ENCODE peak calls at places on chromosomes 6 and 20, in nine cellular contexts. One of them, this sample, is unnamed.

GRCh38 chr20:38168791-38169589 is 3.9 kb upstream of the TGM2 start:
- DNase-seq in M059J: peak; percentile 76
- DNase-seq in NCI-H1105 treated with DMSO at 0.1 percent for 48 hours: no peak
- DNase-seq in NCI-H524 treated with DMSO at 0.1 percent for 48 hours: no peak
- DNase-seq in SK-N-SH: no peak
- DNase-seq in NCI-H1417: no peak
- DNase-seq in iris pigment epithelial cell: no peak
- DNase-seq in choroid plexus epithelial cell: no peak
- DNase-seq in naive thymus-derived CD8-positive, alpha-beta T cell: no peak
- DNase-seq in this sample: no peak

GRCh38 chr20:36331182-36331581 is 25.0 kb downstream of the DLGAP4 start:
- DNase-seq in M059J: no peak
- DNase-seq in NCI-H1105 treated with DMSO at 0.1 percent for 48 hours: no peak
- DNase-seq in NCI-H524 treated with DMSO at 0.1 percent for 48 hours: no peak
- DNase-seq in SK-N-SH: no peak
- DNase-seq in NCI-H1417: no peak
- DNase-seq in iris pigment epithelial cell: no peak
- DNase-seq in choroid plexus epithelial cell: no peak
- DNase-seq in naive thymus-derived CD8-positive, alpha-beta T cell: no peak
- DNase-seq in this sample: no peak

GRCh38 chr20:61056627-61057312 is 195.3 kb upstream of the CDH4 start:
- DNase-seq in M059J: no peak
- DNase-seq in NCI-H1105 treated with DMSO at 0.1 percent for 48 hours: no peak
- DNase-seq in NCI-H524 treated with DMSO at 0.1 percent for 48 hours: no peak
- DNase-seq in SK-N-SH: no peak
- DNase-seq in NCI-H1417: no peak
- DNase-seq in iris pigment epithelial cell: no peak
- DNase-seq in choroid plexus epithelial cell: no peak
- DNase-seq in naive thymus-derived CD8-positive, alpha-beta T cell: no peak
- DNase-seq in this sample: no peak

GRCh38 chr6:43584892-43585570 is 9.0 kb downstream of the POLH start:
- DNase-seq in M059J: peak; percentile 29
- DNase-seq in NCI-H1105 treated with DMSO at 0.1 percent for 48 hours: no peak
- DNase-seq in NCI-H524 treated with DMSO at 0.1 percent for 48 hours: no peak
- DNase-seq in SK-N-SH: no peak
- DNase-seq in NCI-H1417: no peak
- DNase-seq in iris pigment epithelial cell: peak; percentile 33
- DNase-seq in choroid plexus epithelial cell: no peak
- DNase-seq in naive thymus-derived CD8-positive, alpha-beta T cell: no peak
- DNase-seq in this sample: no peak

GRCh38 chr20:5065489-5066383 is 54.0 kb downstream of the PCNA start:
- DNase-seq in M059J: peak; percentile 100
- DNase-seq in NCI-H1105 treated with DMSO at 0.1 percent for 48 hours: no peak
- DNase-seq in NCI-H524 treated with DMSO at 0.1 percent for 48 hours: no peak
- DNase-seq in SK-N-SH: no peak
- DNase-seq in NCI-H1417: no peak
- DNase-seq in iris pigment epithelial cell: peak; percentile 94
- DNase-seq in choroid plexus epithelial cell: peak; percentile 85
- DNase-seq in naive thymus-derived CD8-positive, alpha-beta T cell: no peak
- DNase-seq in this sample: peak; percentile 93

GRCh38 chr6:85747654-85748053 is 105.0 kb upstream of the SYNCRIP start:
- DNase-seq in M059J: peak; percentile 60
- DNase-seq in NCI-H1105 treated with DMSO at 0.1 percent for 48 hours: no peak
- DNase-seq in NCI-H524 treated with DMSO at 0.1 percent for 48 hours: no peak
- DNase-seq in SK-N-SH: no peak
- DNase-seq in NCI-H1417: no peak
- DNase-seq in iris pigment epithelial cell: peak; percentile 91
- DNase-seq in choroid plexus epithelial cell: peak; percentile 88
- DNase-seq in naive thymus-derived CD8-positive, alpha-beta T cell: no peak
- DNase-seq in this sample: no peak

GRCh38 chr6:95593025-95593424 is 15.7 kb downstream of the MANEA start:
- DNase-seq in M059J: peak; percentile 6
- DNase-seq in NCI-H1105 treated with DMSO at 0.1 percent for 48 hours: peak; percentile 57
- DNase-seq in NCI-H524 treated with DMSO at 0.1 percent for 48 hours: no peak
- DNase-seq in SK-N-SH: no peak
- DNase-seq in NCI-H1417: no peak
- DNase-seq in iris pigment epithelial cell: no peak
- DNase-seq in choroid plexus epithelial cell: no peak
- DNase-seq in naive thymus-derived CD8-positive, alpha-beta T cell: no peak
- DNase-seq in this sample: peak; percentile 51

GRCh38 chr6:30508890-30509736 is 19.8 kb downstream of the HLA-E start:
- DNase-seq in M059J: peak; percentile 78
- DNase-seq in NCI-H1105 treated with DMSO at 0.1 percent for 48 hours: no peak
- DNase-seq in NCI-H524 treated with DMSO at 0.1 percent for 48 hours: no peak
- DNase-seq in SK-N-SH: no peak
- DNase-seq in NCI-H1417: no peak
- DNase-seq in iris pigment epithelial cell: peak; percentile 66
- DNase-seq in choroid plexus epithelial cell: peak; percentile 59
- DNase-seq in naive thymus-derived CD8-positive, alpha-beta T cell: peak; percentile 53
- DNase-seq in this sample: no peak

GRCh38 chr6:143059616-143060353 is 904 bp upstream of the AIG1 start:
- DNase-seq in M059J: peak; percentile 96
- DNase-seq in NCI-H1105 treated with DMSO at 0.1 percent for 48 hours: peak; percentile 28
- DNase-seq in NCI-H524 treated with DMSO at 0.1 percent for 48 hours: peak; percentile 30
- DNase-seq in SK-N-SH: peak; percentile 13
- DNase-seq in NCI-H1417: peak; percentile 36
- DNase-seq in iris pigment epithelial cell: peak; percentile 90
- DNase-seq in choroid plexus epithelial cell: peak; percentile 86
- DNase-seq in naive thymus-derived CD8-positive, alpha-beta T cell: no peak
- DNase-seq in this sample: peak; percentile 91

GRCh38 chr6:128370072-128370471 is 150.3 kb downstream of the PTPRK start:
- DNase-seq in M059J: peak; percentile 80
- DNase-seq in NCI-H1105 treated with DMSO at 0.1 percent for 48 hours: no peak
- DNase-seq in NCI-H524 treated with DMSO at 0.1 percent for 48 hours: no peak
- DNase-seq in SK-N-SH: no peak
- DNase-seq in NCI-H1417: no peak
- DNase-seq in iris pigment epithelial cell: peak; percentile 68
- DNase-seq in choroid plexus epithelial cell: peak; percentile 70
- DNase-seq in naive thymus-derived CD8-positive, alpha-beta T cell: no peak
- DNase-seq in this sample: no peak

GRCh38 chr6:61833176-61833716 is 452.8 kb downstream of the KHDRBS2 start:
- DNase-seq in M059J: no peak
- DNase-seq in NCI-H1105 treated with DMSO at 0.1 percent for 48 hours: no peak
- DNase-seq in NCI-H524 treated with DMSO at 0.1 percent for 48 hours: no peak
- DNase-seq in SK-N-SH: no peak
- DNase-seq in NCI-H1417: no peak
- DNase-seq in iris pigment epithelial cell: no peak
- DNase-seq in choroid plexus epithelial cell: no peak
- DNase-seq in naive thymus-derived CD8-positive, alpha-beta T cell: no peak
- DNase-seq in this sample: no peak

GRCh38 chr20:49245921-49246740 is 26.9 kb downstream of the DDX27 start:
- DNase-seq in M059J: peak; percentile 75
- DNase-seq in NCI-H1105 treated with DMSO at 0.1 percent for 48 hours: peak; percentile 72
- DNase-seq in NCI-H524 treated with DMSO at 0.1 percent for 48 hours: no peak
- DNase-seq in SK-N-SH: peak; percentile 68
- DNase-seq in NCI-H1417: peak; percentile 12
- DNase-seq in iris pigment epithelial cell: peak; percentile 60
- DNase-seq in choroid plexus epithelial cell: peak; percentile 78
- DNase-seq in naive thymus-derived CD8-positive, alpha-beta T cell: peak; percentile 7
- DNase-seq in this sample: peak; percentile 67

GRCh38 chr6:148524509-148524908 is 181.9 kb downstream of the SASH1 start:
- DNase-seq in M059J: peak; percentile 93
- DNase-seq in NCI-H1105 treated with DMSO at 0.1 percent for 48 hours: no peak
- DNase-seq in NCI-H524 treated with DMSO at 0.1 percent for 48 hours: no peak
- DNase-seq in SK-N-SH: no peak
- DNase-seq in NCI-H1417: no peak
- DNase-seq in iris pigment epithelial cell: peak; percentile 88
- DNase-seq in choroid plexus epithelial cell: peak; percentile 76
- DNase-seq in naive thymus-derived CD8-positive, alpha-beta T cell: no peak
- DNase-seq in this sample: no peak

GRCh38 chr6:110864816-110865215 is 9.8 kb upstream of the AMD1 start:
- DNase-seq in M059J: no peak
- DNase-seq in NCI-H1105 treated with DMSO at 0.1 percent for 48 hours: no peak
- DNase-seq in NCI-H524 treated with DMSO at 0.1 percent for 48 hours: no peak
- DNase-seq in SK-N-SH: no peak
- DNase-seq in NCI-H1417: no peak
- DNase-seq in iris pigment epithelial cell: no peak
- DNase-seq in choroid plexus epithelial cell: no peak
- DNase-seq in naive thymus-derived CD8-positive, alpha-beta T cell: no peak
- DNase-seq in this sample: no peak

GRCh38 chr6:15308445-15309213 is 62.8 kb downstream of the JARID2 start:
- DNase-seq in M059J: peak; percentile 81
- DNase-seq in NCI-H1105 treated with DMSO at 0.1 percent for 48 hours: no peak
- DNase-seq in NCI-H524 treated with DMSO at 0.1 percent for 48 hours: no peak
- DNase-seq in SK-N-SH: peak; percentile 52
- DNase-seq in NCI-H1417: no peak
- DNase-seq in iris pigment epithelial cell: no peak
- DNase-seq in choroid plexus epithelial cell: no peak
- DNase-seq in naive thymus-derived CD8-positive, alpha-beta T cell: no peak
- DNase-seq in this sample: no peak

GRCh38 chr6:34181903-34182302 is 36.0 kb upstream of the GRM4 start:
- DNase-seq in M059J: no peak
- DNase-seq in NCI-H1105 treated with DMSO at 0.1 percent for 48 hours: no peak
- DNase-seq in NCI-H524 treated with DMSO at 0.1 percent for 48 hours: no peak
- DNase-seq in SK-N-SH: no peak
- DNase-seq in NCI-H1417: no peak
- DNase-seq in iris pigment epithelial cell: no peak
- DNase-seq in choroid plexus epithelial cell: no peak
- DNase-seq in naive thymus-derived CD8-positive, alpha-beta T cell: no peak
- DNase-seq in this sample: no peak

GRCh38 chr6:143896096-143896880 is 32.0 kb downstream of the ZC2HC1B start:
- DNase-seq in M059J: peak; percentile 30
- DNase-seq in NCI-H1105 treated with DMSO at 0.1 percent for 48 hours: peak; percentile 24
- DNase-seq in NCI-H524 treated with DMSO at 0.1 percent for 48 hours: no peak
- DNase-seq in SK-N-SH: no peak
- DNase-seq in NCI-H1417: peak; percentile 16
- DNase-seq in iris pigment epithelial cell: no peak
- DNase-seq in choroid plexus epithelial cell: no peak
- DNase-seq in naive thymus-derived CD8-positive, alpha-beta T cell: no peak
- DNase-seq in this sample: peak; percentile 43

GRCh38 chr20:20621191-20621590 is 91.3 kb downstream of the RALGAPA2 start:
- DNase-seq in M059J: no peak
- DNase-seq in NCI-H1105 treated with DMSO at 0.1 percent for 48 hours: no peak
- DNase-seq in NCI-H524 treated with DMSO at 0.1 percent for 48 hours: no peak
- DNase-seq in SK-N-SH: no peak
- DNase-seq in NCI-H1417: no peak
- DNase-seq in iris pigment epithelial cell: no peak
- DNase-seq in choroid plexus epithelial cell: no peak
- DNase-seq in naive thymus-derived CD8-positive, alpha-beta T cell: no peak
- DNase-seq in this sample: no peak

GRCh38 chr6:145141609-145142008 is 593.7 kb downstream of the EPM2A start:
- DNase-seq in M059J: peak; percentile 24
- DNase-seq in NCI-H1105 treated with DMSO at 0.1 percent for 48 hours: no peak
- DNase-seq in NCI-H524 treated with DMSO at 0.1 percent for 48 hours: no peak
- DNase-seq in SK-N-SH: peak; percentile 5
- DNase-seq in NCI-H1417: no peak
- DNase-seq in iris pigment epithelial cell: no peak
- DNase-seq in choroid plexus epithelial cell: no peak
- DNase-seq in naive thymus-derived CD8-positive, alpha-beta T cell: no peak
- DNase-seq in this sample: no peak

GRCh38 chr20:17613328-17614175 is 43.7 kb downstream of the DSTN start:
- DNase-seq in M059J: no peak
- DNase-seq in NCI-H1105 treated with DMSO at 0.1 percent for 48 hours: no peak
- DNase-seq in NCI-H524 treated with DMSO at 0.1 percent for 48 hours: no peak
- DNase-seq in SK-N-SH: peak; percentile 9
- DNase-seq in NCI-H1417: no peak
- DNase-seq in iris pigment epithelial cell: no peak
- DNase-seq in choroid plexus epithelial cell: no peak
- DNase-seq in naive thymus-derived CD8-positive, alpha-beta T cell: no peak
- DNase-seq in this sample: no peak

GRCh38 chr6:53928641-53929339 is 134.0 kb downstream of the LRRC1 start:
- DNase-seq in M059J: peak; percentile 90
- DNase-seq in NCI-H1105 treated with DMSO at 0.1 percent for 48 hours: peak; percentile 79
- DNase-seq in NCI-H524 treated with DMSO at 0.1 percent for 48 hours: no peak
- DNase-seq in SK-N-SH: no peak
- DNase-seq in NCI-H1417: no peak
- DNase-seq in iris pigment epithelial cell: peak; percentile 25
- DNase-seq in choroid plexus epithelial cell: no peak
- DNase-seq in naive thymus-derived CD8-positive, alpha-beta T cell: no peak
- DNase-seq in this sample: peak; percentile 47

GRCh38 chr20:33051333-33051732 is 2.4 kb upstream of the BPIFB3 start:
- DNase-seq in M059J: no peak
- DNase-seq in NCI-H1105 treated with DMSO at 0.1 percent for 48 hours: no peak
- DNase-seq in NCI-H524 treated with DMSO at 0.1 percent for 48 hours: no peak
- DNase-seq in SK-N-SH: no peak
- DNase-seq in NCI-H1417: no peak
- DNase-seq in iris pigment epithelial cell: no peak
- DNase-seq in choroid plexus epithelial cell: no peak
- DNase-seq in naive thymus-derived CD8-positive, alpha-beta T cell: no peak
- DNase-seq in this sample: no peak

GRCh38 chr6:166342293-166343156 is at the start of gene SFT2D1:
- DNase-seq in M059J: peak; percentile 81
- DNase-seq in NCI-H1105 treated with DMSO at 0.1 percent for 48 hours: peak; percentile 84
- DNase-seq in NCI-H524 treated with DMSO at 0.1 percent for 48 hours: peak; percentile 31
- DNase-seq in SK-N-SH: peak; percentile 98
- DNase-seq in NCI-H1417: peak; percentile 83
- DNase-seq in iris pigment epithelial cell: peak; percentile 77
- DNase-seq in choroid plexus epithelial cell: peak; percentile 77
- DNase-seq in naive thymus-derived CD8-positive, alpha-beta T cell: peak; percentile 69
- DNase-seq in this sample: peak; percentile 84

GRCh38 chr6:161486326-161486725 is 212.5 kb upstream of the AGPAT4 start:
- DNase-seq in M059J: peak; percentile 86
- DNase-seq in NCI-H1105 treated with DMSO at 0.1 percent for 48 hours: peak; percentile 58
- DNase-seq in NCI-H524 treated with DMSO at 0.1 percent for 48 hours: no peak
- DNase-seq in SK-N-SH: peak; percentile 24
- DNase-seq in NCI-H1417: no peak
- DNase-seq in iris pigment epithelial cell: peak; percentile 39
- DNase-seq in choroid plexus epithelial cell: peak; percentile 42
- DNase-seq in naive thymus-derived CD8-positive, alpha-beta T cell: no peak
- DNase-seq in this sample: peak; percentile 61

GRCh38 chr6:157548635-157549467 is 167.9 kb downstream of the ZDHHC14 start:
- DNase-seq in M059J: no peak
- DNase-seq in NCI-H1105 treated with DMSO at 0.1 percent for 48 hours: no peak
- DNase-seq in NCI-H524 treated with DMSO at 0.1 percent for 48 hours: no peak
- DNase-seq in SK-N-SH: no peak
- DNase-seq in NCI-H1417: no peak
- DNase-seq in iris pigment epithelial cell: no peak
- DNase-seq in choroid plexus epithelial cell: no peak
- DNase-seq in naive thymus-derived CD8-positive, alpha-beta T cell: no peak
- DNase-seq in this sample: no peak

GRCh38 chr6:41027251-41027650 is 11.8 kb downstream of the UNC5CL start:
- DNase-seq in M059J: peak; percentile 13
- DNase-seq in NCI-H1105 treated with DMSO at 0.1 percent for 48 hours: no peak
- DNase-seq in NCI-H524 treated with DMSO at 0.1 percent for 48 hours: no peak
- DNase-seq in SK-N-SH: no peak
- DNase-seq in NCI-H1417: no peak
- DNase-seq in iris pigment epithelial cell: no peak
- DNase-seq in choroid plexus epithelial cell: no peak
- DNase-seq in naive thymus-derived CD8-positive, alpha-beta T cell: no peak
- DNase-seq in this sample: no peak

GRCh38 chr6:140208286-140208685 is 833.8 kb upstream of the CITED2 start:
- DNase-seq in M059J: no peak
- DNase-seq in NCI-H1105 treated with DMSO at 0.1 percent for 48 hours: peak; percentile 89
- DNase-seq in NCI-H524 treated with DMSO at 0.1 percent for 48 hours: peak; percentile 97
- DNase-seq in SK-N-SH: no peak
- DNase-seq in NCI-H1417: peak; percentile 15
- DNase-seq in iris pigment epithelial cell: no peak
- DNase-seq in choroid plexus epithelial cell: no peak
- DNase-seq in naive thymus-derived CD8-positive, alpha-beta T cell: no peak
- DNase-seq in this sample: no peak

GRCh38 chr20:53842301-53843099 is 227.9 kb downstream of the BCAS1 start:
- DNase-seq in M059J: no peak
- DNase-seq in NCI-H1105 treated with DMSO at 0.1 percent for 48 hours: no peak
- DNase-seq in NCI-H524 treated with DMSO at 0.1 percent for 48 hours: no peak
- DNase-seq in SK-N-SH: no peak
- DNase-seq in NCI-H1417: no peak
- DNase-seq in iris pigment epithelial cell: no peak
- DNase-seq in choroid plexus epithelial cell: no peak
- DNase-seq in naive thymus-derived CD8-positive, alpha-beta T cell: no peak
- DNase-seq in this sample: no peak

GRCh38 chr6:40957616-40958492 is 81.2 kb downstream of the UNC5CL start:
- DNase-seq in M059J: peak; percentile 96
- DNase-seq in NCI-H1105 treated with DMSO at 0.1 percent for 48 hours: no peak
- DNase-seq in NCI-H524 treated with DMSO at 0.1 percent for 48 hours: no peak
- DNase-seq in SK-N-SH: no peak
- DNase-seq in NCI-H1417: no peak
- DNase-seq in iris pigment epithelial cell: peak; percentile 57
- DNase-seq in choroid plexus epithelial cell: peak; percentile 35
- DNase-seq in naive thymus-derived CD8-positive, alpha-beta T cell: no peak
- DNase-seq in this sample: peak; percentile 75

GRCh38 chr20:60372822-60373221 is 414.6 kb downstream of the CDH26 start:
- DNase-seq in M059J: no peak
- DNase-seq in NCI-H1105 treated with DMSO at 0.1 percent for 48 hours: no peak
- DNase-seq in NCI-H524 treated with DMSO at 0.1 percent for 48 hours: no peak
- DNase-seq in SK-N-SH: no peak
- DNase-seq in NCI-H1417: no peak
- DNase-seq in iris pigment epithelial cell: no peak
- DNase-seq in choroid plexus epithelial cell: no peak
- DNase-seq in naive thymus-derived CD8-positive, alpha-beta T cell: no peak
- DNase-seq in this sample: no peak

GRCh38 chr6:53347250-53347920 is 1.4 kb downstream of the ELOVL5 start:
- DNase-seq in M059J: peak; percentile 59
- DNase-seq in NCI-H1105 treated with DMSO at 0.1 percent for 48 hours: peak; percentile 52
- DNase-seq in NCI-H524 treated with DMSO at 0.1 percent for 48 hours: no peak
- DNase-seq in SK-N-SH: no peak
- DNase-seq in NCI-H1417: no peak
- DNase-seq in iris pigment epithelial cell: peak; percentile 65
- DNase-seq in choroid plexus epithelial cell: peak; percentile 59
- DNase-seq in naive thymus-derived CD8-positive, alpha-beta T cell: no peak
- DNase-seq in this sample: peak; percentile 57